ENCODE peak calls at places on chromosomes 6 and 20, in nine cellular contexts. N is endodermal cell; X is HT1080; R is Peyer's patch; J is GM23338; K is lower lobe of right lung; O is stimulated activated CD8-positive, alpha-beta memory T cell treated with anti-CD3 and anti-CD28 coated beads, Interleukin-15, amount 100 ng/mL, for 24 hours; P is C1 segment of cervical spinal cord; L is NCI-H1092 treated with DMSO at 0.1 percent for 48 hours. A is an unnamed sample.

GRCh38 chr6:170434114-170434820 is 118.8 kb downstream of the PSMB1 start:
- DNase-seq in X (no peak), L (no peak), N (peak), K (no peak), J (peak), O (no peak), R (no peak), P (no peak), A (no peak)

GRCh38 chr6:16163535-16164300 is 34.8 kb downstream of the MYLIP start:
- DNase-seq in P (no peak), X (no peak), N (no peak), L (no peak), J (no peak), O (no peak), K (no peak), R (no peak), A (no peak)

GRCh38 chr20:57762531-57763234 is 52.9 kb upstream of the PMEPA1 start:
- DNase-seq in X (no peak), R (no peak), K (no peak), J (no peak), N (peak), O (no peak), L (no peak), P (no peak), A (no peak)

GRCh38 chr6:46606318-46606717 is 46.3 kb downstream of the CYP39A1 start:
- DNase-seq in J (no peak), L (no peak), X (no peak), K (no peak), R (no peak), N (no peak), O (no peak), P (no peak), A (no peak)

GRCh38 chr6:33958863-33959651 is 155.3 kb upstream of the MLN start:
- DNase-seq in J (no peak), L (no peak), X (no peak), R (peak), K (no peak), N (peak), P (no peak), O (no peak), A (no peak)

GRCh38 chr6:106077881-106078280 is 8.3 kb upstream of the PRDM1 start:
- DNase-seq in R (no peak), O (no peak), X (no peak), K (no peak), P (no peak), J (no peak), L (no peak), N (no peak), A (no peak)

GRCh38 chr20:17859002-17859615 is 109.5 kb downstream of the SNX5 start:
- DNase-seq in N (no peak), X (no peak), J (no peak), O (no peak), P (no peak), R (no peak), L (no peak), K (no peak), A (peak)

GRCh38 chr6:128870751-128871150 is 12.2 kb upstream of the LAMA2 start:
- DNase-seq in N (no peak), X (no peak), P (no peak), R (no peak), O (no peak), J (no peak), L (no peak), K (no peak), A (no peak)

A was measured in CD14-positive monocyte.